ENCODE peak calls at places on chromosome 9, in seven cellular contexts. J, G, L, B, Y, N and M are unnamed samples.
A peak's percentile ranks its signal among the peaks of the same experiment; 100 is the strongest.

GRCh38 chr9:137482094-137482781 is 23.1 kb upstream of the NSMF start:
- DNase-seq in N (peak; percentile 88), B (peak; percentile 84), G (no peak), Y (peak; percentile 84), J (no peak), L (no peak), M (peak; percentile 90)

GRCh38 chr9:88090151-88090581 is 48.1 kb downstream of the SPATA31C2 start:
- DNase-seq in G (no peak), Y (no peak), J (no peak), L (no peak), N (no peak), B (no peak), M (no peak)

GRCh38 chr9:83972286-83972685 is 7.7 kb downstream of the HNRNPK start:
- DNase-seq in Y (no peak), L (no peak), N (no peak), J (no peak), G (no peak), B (no peak), M (peak; percentile 40)

GRCh38 chr9:79537838-79538237 is 33.9 kb upstream of the TLE4 start:
- DNase-seq in Y (no peak), G (no peak), J (no peak), N (no peak), B (no peak), L (no peak), M (no peak)

GRCh38 chr9:88303785-88304495 is 84.3 kb upstream of the SPIN1 start:
- DNase-seq in Y (no peak), B (no peak), G (no peak), L (no peak), N (no peak), J (no peak), M (no peak)

GRCh38 chr9:16207161-16207560 is 654.3 kb downstream of the CCDC171 start:
- DNase-seq in N (no peak), L (peak; percentile 23), Y (peak; percentile 78), G (no peak), B (no peak), J (no peak), M (no peak)

GRCh38 chr9:91534374-91534773 is 110.7 kb upstream of the NFIL3 start:
- DNase-seq in N (no peak), L (no peak), Y (no peak), G (no peak), J (no peak), B (no peak), M (no peak)

GRCh38 chr9:87342743-87343142 is 154.9 kb upstream of the DAPK1 start:
- DNase-seq in B (no peak), L (no peak), N (no peak), Y (no peak), J (no peak), G (no peak), M (no peak)

GRCh38 chr9:93898026-93898425 is 57.1 kb downstream of the BARX1 start:
- DNase-seq in G (no peak), L (no peak), Y (no peak), N (no peak), B (no peak), J (no peak), M (no peak)

DNA sequence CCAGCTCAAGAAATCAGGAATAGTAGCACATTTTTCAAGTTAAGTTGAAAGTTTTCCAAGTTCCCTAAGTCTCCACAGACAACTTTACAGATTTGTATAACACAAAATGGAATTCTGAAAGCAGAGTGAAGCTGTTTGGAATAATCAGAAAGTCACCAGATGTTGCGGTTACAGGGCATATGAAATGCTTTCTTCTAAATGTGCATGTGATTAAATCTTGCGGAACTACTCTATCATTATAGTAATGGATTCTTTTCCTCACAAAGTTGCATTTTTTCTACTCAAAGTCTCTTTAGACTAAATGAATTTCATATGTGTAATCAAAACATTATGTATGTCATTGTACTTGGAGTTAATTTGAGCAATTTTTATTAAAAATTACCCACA is 176.8 kb upstream of the FREM1 start:
- DNase-seq in L (no peak), J (no peak), B (no peak), G (no peak), Y (no peak), N (no peak), M (no peak)
- TF ChIP-seq POLR2AphosphoS5 in L (no peak), J (no peak), B (no peak), G (no peak), Y (no peak), N (no peak), M (no peak)

GRCh38 chr9:132770775-132771310 is 100.6 kb downstream of the GTF3C4 start:
- DNase-seq in G (no peak), N (no peak), J (no peak), L (no peak), Y (no peak), B (no peak), M (no peak)
- H3K4me3 ChIP-seq in G (no peak overlapping the region), N (peak overlapping the region; percentile 59), J (no peak overlapping the region), L (peak overlapping the region; percentile 97), Y (peak overlapping the region; percentile 84), B (peak overlapping the region; percentile 90), M (no peak overlapping the region)

GRCh38 chr9:70677336-70677735 is 262.9 kb upstream of the KLF9 start:
- DNase-seq in L (no peak), J (no peak), N (no peak), G (no peak), Y (no peak), B (no peak), M (no peak)
- TF ChIP-seq CTCF in L (no peak), J (no peak), N (no peak), G (no peak), Y (no peak), B (no peak), M (no peak)

GRCh38 chr9:109249615-109250014 is 71.2 kb downstream of the EPB41L4B start:
- DNase-seq in Y (no peak), B (no peak), L (peak; percentile 78), N (no peak), G (no peak), J (no peak), M (no peak)
- TF ChIP-seq POLR2AphosphoS5 in Y (no peak), B (no peak), L (no peak), N (no peak), G (no peak), J (no peak), M (no peak)